ENCODE peak calls at places on chromosomes 1 and 21, in six cellular contexts. J, A, Q, R, E and T are unnamed samples.

GRCh38 chr1:17233675-17234074 is 15.2 kb upstream of the PADI3 start:
- DNase-seq in R (peak; percentile 94), A (peak; percentile 94), E (peak; percentile 94), J (no peak), Q (peak; percentile 38), T (no peak)

GRCh38 chr21:40832316-40832715 is 14.6 kb downstream of the DSCAM start:
- DNase-seq in J (no peak), R (no peak), Q (no peak), E (no peak), A (no peak), T (no peak)

GRCh38 chr1:113797472-113797871 is 14.8 kb downstream of the RSBN1 start:
- DNase-seq in R (no peak), E (no peak), Q (no peak), A (no peak), J (no peak), T (no peak)

GRCh38 chr1:112114540-112114939 is 125.1 kb upstream of the KCND3 start:
- DNase-seq in R (no peak), E (no peak), Q (no peak), J (peak; percentile 43), A (no peak), T (no peak)

GRCh38 chr1:155013632-155014031 is 11.0 kb downstream of the ZBTB7B start:
- DNase-seq in R (no peak), E (no peak), A (no peak), J (no peak), Q (no peak), T (no peak)

GRCh38 chr1:228147768-228148167 is 2.0 kb upstream of the GJC2 start:
- DNase-seq in A (no peak), E (no peak), J (no peak), R (no peak), Q (no peak), T (peak; percentile 11)

GRCh38 chr1:71623888-71624287 is 543.1 kb upstream of the ZRANB2 start:
- DNase-seq in Q (no peak), J (no peak), E (no peak), R (no peak), A (no peak), T (no peak)

GRCh38 chr1:108897865-108898720 is 21.3 kb downstream of the GPSM2 start:
- DNase-seq in Q (no peak), A (peak; percentile 86), R (peak; percentile 69), E (peak; percentile 79), J (no peak), T (peak; percentile 45)

GRCh38 chr1:73674945-73675561 is 522.9 kb downstream of the LRRIQ3 start:
- DNase-seq in Q (no peak), E (no peak), A (peak; percentile 2), J (no peak), R (no peak), T (peak; percentile 4)

GRCh38 chr1:167720965-167721616 is 691 bp upstream of the MPZL1 start:
- DNase-seq in R (peak; percentile 66), J (no peak), E (peak; percentile 68), A (peak; percentile 73), Q (no peak), T (no peak)

GRCh38 chr1:226584164-226584563 is 35.6 kb downstream of the STUM start:
- DNase-seq in R (no peak), J (no peak), E (no peak), Q (no peak), A (no peak), T (no peak)

GRCh38 chr1:44068442-44068861 is 37.2 kb upstream of the SLC6A9 start:
- DNase-seq in J (no peak), A (no peak), R (no peak), E (no peak), Q (no peak), T (peak; percentile 34)

GRCh38 chr1:41019353-41019745 is 2.2 kb downstream of the SLFNL1 start:
- DNase-seq in R (no peak), Q (no peak), E (no peak), J (no peak), A (no peak), T (no peak)

GRCh38 chr1:109400035-109400655 is 2.4 kb upstream of the SORT1 start:
- DNase-seq in R (no peak), A (no peak), E (no peak), J (no peak), Q (no peak), T (no peak)

GRCh38 chr21:31985398-31985797 is 112.6 kb downstream of the HUNK start:
- DNase-seq in A (no peak), Q (no peak), R (no peak), J (no peak), E (no peak), T (no peak)

GRCh38 chr1:20033396-20033795 is 36.6 kb upstream of the PLA2G5 start:
- DNase-seq in A (peak; percentile 9), R (no peak), E (no peak), J (no peak), Q (no peak), T (no peak)

GRCh38 chr1:169487561-169487960 is 1.8 kb upstream of the SLC19A2 start:
- DNase-seq in R (no peak), E (no peak), A (no peak), J (no peak), Q (no peak), T (no peak)

GRCh38 chr1:185917646-185918045 is 183.5 kb downstream of the HMCN1 start:
- DNase-seq in R (peak; percentile 53), A (peak; percentile 76), E (peak; percentile 66), Q (peak; percentile 33), J (no peak), T (no peak)

GRCh38 chr21:35624896-35625295 is 435.4 kb downstream of the SETD4 start:
- DNase-seq in Q (no peak), A (no peak), E (no peak), R (no peak), J (no peak), T (no peak)

GRCh38 chr1:107767156-107767582 is 197.8 kb downstream of the VAV3 start:
- DNase-seq in R (no peak), Q (no peak), J (no peak), E (no peak), A (no peak), T (no peak)

GRCh38 chr1:212213754-212214153 is 71.5 kb upstream of the PPP2R5A start:
- DNase-seq in R (no peak), A (no peak), E (no peak), J (no peak), Q (no peak), T (no peak)

GRCh38 chr1:84688461-84689061 is 1.7 kb downstream of the SSX2IP start:
- DNase-seq in J (no peak), R (no peak), A (peak; percentile 58), E (no peak), Q (no peak), T (no peak)

GRCh38 chr21:35234725-35235124 is 185.6 kb upstream of the RUNX1 start:
- DNase-seq in R (no peak), A (no peak), J (no peak), Q (no peak), E (no peak), T (peak; percentile 16)

GRCh38 chr21:37647781-37648180 is 268.5 kb downstream of the KCNJ6 start:
- DNase-seq in Q (no peak), A (no peak), J (no peak), E (no peak), R (no peak), T (no peak)

GRCh38 chr1:18426580-18426979 is 54.1 kb upstream of the KLHDC7A start:
- DNase-seq in R (no peak), Q (no peak), A (no peak), E (no peak), J (no peak), T (no peak)
- TF ChIP-seq CTCF in R (no peak), Q (no peak), A (no peak), E (no peak), J (no peak), T (no peak)

GRCh38 chr1:39638965-39639332 is 494 bp downstream of the HEYL start:
- DNase-seq in R (no peak), Q (no peak), E (no peak), A (no peak), J (no peak), T (peak; percentile 29)

GRCh38 chr1:39640861-39641260 is 1.4 kb upstream of the HEYL start:
- DNase-seq in J (no peak), R (no peak), A (no peak), Q (no peak), E (no peak), T (no peak)

GRCh38 chr1:39642796-39643195 is 3.4 kb upstream of the HEYL start:
- DNase-seq in A (no peak), J (no peak), Q (no peak), R (peak; percentile 42), E (peak; percentile 49), T (no peak)

GRCh38 chr1:39637301-39637700 is 2.1 kb downstream of the HEYL start:
- DNase-seq in J (no peak), A (no peak), R (no peak), Q (no peak), E (no peak), T (no peak)

GRCh38 chr1:39639333-39640130 is at the start of gene HEYL:
- DNase-seq in J (peak; percentile 94), A (no peak), Q (peak; percentile 81), E (peak; percentile 19), R (no peak), T (peak; percentile 83)
- TF ChIP-seq CTCF in J (peak; percentile 97), A (no peak), Q (peak; percentile 37), E (peak; percentile 20), R (no peak), T (no peak)

GRCh38 chr1:158961178-158961577 is 29.8 kb downstream of the PYHIN1 start:
- DNase-seq in R (no peak), J (no peak), Q (no peak), E (no peak), A (no peak), T (no peak)

DNA sequence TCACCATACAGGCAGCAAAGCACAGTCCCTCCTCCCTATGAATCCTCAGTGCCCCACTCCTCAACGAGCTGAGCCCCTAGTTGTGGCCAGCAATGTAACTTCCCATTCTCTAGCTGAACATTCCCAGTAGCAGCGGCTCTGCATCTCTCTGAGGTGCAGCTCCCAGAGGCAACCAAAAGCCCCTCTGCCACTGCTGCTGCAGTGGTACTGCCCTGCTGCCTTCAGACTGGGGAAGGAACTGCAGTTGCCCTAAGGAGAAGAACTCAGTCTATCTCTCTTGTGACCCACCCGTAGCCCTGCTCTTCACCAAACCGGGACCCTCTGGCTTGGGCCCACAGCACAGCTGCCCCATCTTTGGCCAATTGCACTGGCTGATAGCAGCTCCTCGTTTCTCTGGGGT is 31.6 kb downstream of the PYHIN1 start:
- DNase-seq in R (no peak), J (no peak), Q (no peak), E (no peak), A (no peak), T (no peak)
- TF ChIP-seq CTCF in R (no peak), J (peak; percentile 8), Q (no peak), E (no peak), A (no peak), T (no peak)

GRCh38 chr21:43720539-43721224 is 1.8 kb downstream of the PDXK start:
- DNase-seq in Q (no peak), A (no peak), E (no peak), J (no peak), R (no peak), T (no peak)

GRCh38 chr21:43717166-43717853 is 1.6 kb upstream of the PDXK start:
- DNase-seq in J (no peak), E (no peak), R (no peak), A (no peak), Q (no peak), T (no peak)

GRCh38 chr21:43717967-43718871 is 710 bp upstream of the PDXK start:
- DNase-seq in J (no peak), R (no peak), Q (no peak), E (no peak), A (no peak), T (no peak)

GRCh38 chr21:43719748-43720538 is 1.0 kb downstream of the PDXK start:
- DNase-seq in E (no peak), Q (no peak), J (no peak), A (no peak), R (no peak), T (no peak)

GRCh38 chr21:43718872-43719747 is at the start of gene PDXK:
- DNase-seq in R (peak; percentile 67), Q (peak; percentile 86), A (peak; percentile 69), E (peak; percentile 77), J (peak; percentile 90), T (peak; percentile 96)
- TF ChIP-seq CTCF in R (peak; percentile 29), Q (no peak), A (no peak), E (peak; percentile 17), J (no peak), T (no peak)